ENCODE peak calls at places on chromosomes 3 and 15, in nine cellular contexts. V is IMR-90, F is HCT116, M is neuronal stem cell, B is Karpas-422, A is MM.1S, J is NT2/D1, C is H9, H is trophoblast cell. E is an unnamed sample.

GRCh38 chr3:170417090-170417489 is 1.6 kb upstream of the CLDN11 start:
- DNase-seq in V (no peak), F (no peak), M (no peak), B (no peak), A (no peak), J (no peak), C (no peak), H (no peak), E (no peak)

GRCh38 chr15:49135893-49136292 is 19.5 kb downstream of the COPS2 start:
- DNase-seq in V (peak), F (no peak), M (no peak), B (no peak), A (no peak), J (no peak), C (no peak), H (peak), E (no peak)

GRCh38 chr3:108486910-108487309 is 23.5 kb downstream of the MYH15 start:
- DNase-seq in V (peak), F (no peak), M (no peak), B (no peak), A (no peak), J (no peak), C (no peak), H (no peak), E (no peak)

GRCh38 chr3:185934726-185935464 is 2.9 kb downstream of the TRA2B start:
- DNase-seq in V (peak), F (no peak), M (no peak), B (peak), A (no peak), J (no peak), C (no peak), H (no peak), E (no peak)

GRCh38 chr15:82936966-82937647 is 15.4 kb downstream of the HOMER2 start:
- DNase-seq in V (peak), F (no peak), M (no peak), B (no peak), A (no peak), J (no peak), C (no peak), H (peak), E (no peak)

GRCh38 chr3:36380171-36381031 is at the start of gene STAC:
- DNase-seq in V (no peak), F (no peak), M (peak), B (no peak), A (peak), J (no peak), C (peak), H (no peak), E (peak)

GRCh38 chr3:177739461-177739860 is 542.2 kb upstream of the TBL1XR1 start:
- DNase-seq in V (no peak), F (no peak), M (no peak), B (no peak), A (no peak), J (no peak), C (no peak), H (no peak), E (no peak)

GRCh38 chr3:107272471-107272870 is 104.8 kb upstream of the CCDC54 start:
- DNase-seq in V (no peak), F (no peak), M (no peak), B (no peak), A (no peak), J (no peak), C (no peak), H (no peak), E (no peak)

GRCh38 chr3:45777111-45777752 is 19.1 kb downstream of the SLC6A20 start:
- DNase-seq in V (no peak), F (no peak), M (no peak), B (no peak), A (no peak), J (no peak), C (peak), H (no peak), E (no peak)

GRCh38 chr3:188154758-188155574 is 1.0 kb downstream of the LPP start:
- DNase-seq in V (peak), F (no peak), M (no peak), B (no peak), A (no peak), J (no peak), C (no peak), H (no peak), E (no peak)

GRCh38 chr3:176661432-176661964 is 535.8 kb downstream of the TBL1XR1 start:
- DNase-seq in V (no peak), F (no peak), M (no peak), B (no peak), A (no peak), J (no peak), C (no peak), H (no peak), E (no peak)

GRCh38 chr3:8305371-8305770 is 196.3 kb upstream of the LMCD1 start:
- DNase-seq in V (no peak), F (no peak), M (no peak), B (no peak), A (no peak), J (no peak), C (no peak), H (no peak), E (no peak)

GRCh38 chr3:81692766-81693165 is 68.7 kb downstream of the GBE1 start:
- DNase-seq in V (no peak), F (no peak), M (no peak), B (no peak), A (no peak), J (no peak), C (no peak), H (no peak), E (no peak)

GRCh38 chr15:63030101-63030528 is 12.4 kb upstream of the TPM1 start:
- DNase-seq in V (peak), F (no peak), M (no peak), B (no peak), A (no peak), J (no peak), C (no peak), H (no peak), E (no peak)
- H3K9ac ChIP-seq in V (no peak), F (no peak), M (no peak), B (no peak), A (no peak), J (no peak), C (no peak), H (no peak), E (no peak)

GRCh38 chr3:193552911-193553310 is 1.8 kb downstream of the ATP13A4 start:
- DNase-seq in V (no peak), F (no peak), M (no peak), B (no peak), A (no peak), J (no peak), C (no peak), H (no peak), E (no peak)
- H3K9ac ChIP-seq in V (no peak), F (no peak), M (no peak), B (no peak), A (no peak), J (no peak), C (no peak), H (no peak), E (no peak)

DNA sequence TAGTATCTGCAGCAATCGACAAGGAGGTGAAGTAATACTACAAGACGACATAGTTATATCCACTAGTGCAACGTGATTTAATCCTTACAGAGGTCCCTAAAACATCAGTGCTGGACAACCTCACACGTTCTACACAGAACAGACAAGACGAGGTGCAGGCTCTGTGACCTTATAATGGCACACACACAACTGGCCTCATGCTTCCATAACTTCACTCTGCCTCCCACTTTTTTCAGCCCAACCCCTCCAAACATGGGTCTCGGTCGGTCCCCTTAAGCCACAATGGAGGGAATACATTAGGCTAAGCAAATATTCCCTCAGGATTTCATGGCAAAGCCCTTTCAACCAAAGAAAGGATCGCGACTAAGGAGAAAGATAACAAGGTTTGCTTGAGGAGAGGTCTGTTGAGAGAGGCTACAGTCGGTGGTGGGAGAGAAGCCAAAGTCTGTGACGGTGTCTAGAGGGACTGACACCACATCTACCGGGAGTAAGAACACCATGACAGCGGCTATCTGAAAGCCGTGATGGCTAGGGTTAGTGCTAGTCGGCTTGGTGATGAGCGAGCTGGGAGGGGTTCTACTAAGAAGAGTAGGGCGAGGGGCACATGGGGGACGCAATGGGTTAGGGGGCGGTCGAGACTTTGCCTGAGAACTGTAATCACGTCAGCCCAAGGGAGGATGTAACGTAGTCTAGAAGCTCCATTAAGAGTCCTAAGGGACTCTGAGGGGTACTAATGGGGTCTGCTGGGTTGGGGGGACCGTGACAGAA is 1.1 kb downstream of the MYO9A start:
- DNase-seq in V (peak), F (no peak), M (no peak), B (peak), A (no peak), J (no peak), C (no peak), H (peak), E (peak)
- H3K9ac ChIP-seq in V (peak), F (peak), M (peak), B (peak), A (peak), J (peak), C (peak), H (peak), E (peak)

GRCh38 chr3:102530443-102531195 is 95.8 kb downstream of the ZPLD1 start:
- DNase-seq in V (peak), F (no peak), M (no peak), B (no peak), A (no peak), J (no peak), C (no peak), H (no peak), E (no peak)

GRCh38 chr3:102529452-102529851 is 94.6 kb downstream of the ZPLD1 start:
- DNase-seq in V (peak), F (peak), M (no peak), B (no peak), A (no peak), J (peak), C (peak), H (no peak), E (peak)

GRCh38 chr3:102533784-102534183 is 99.0 kb downstream of the ZPLD1 start:
- DNase-seq in V (no peak), F (no peak), M (no peak), B (peak), A (no peak), J (no peak), C (no peak), H (no peak), E (no peak)

GRCh38 chr3:102532901-102533300 is 98.1 kb downstream of the ZPLD1 start:
- DNase-seq in V (peak), F (no peak), M (no peak), B (peak), A (peak), J (no peak), C (no peak), H (no peak), E (no peak)

GRCh38 chr3:102531686-102532085 is 96.9 kb downstream of the ZPLD1 start:
- DNase-seq in V (no peak), F (no peak), M (no peak), B (no peak), A (no peak), J (no peak), C (no peak), H (no peak), E (no peak)
- H3K9ac ChIP-seq in V (no peak), F (no peak), M (no peak), B (no peak), A (no peak), J (no peak), C (no peak), H (no peak), E (no peak)

DNA sequence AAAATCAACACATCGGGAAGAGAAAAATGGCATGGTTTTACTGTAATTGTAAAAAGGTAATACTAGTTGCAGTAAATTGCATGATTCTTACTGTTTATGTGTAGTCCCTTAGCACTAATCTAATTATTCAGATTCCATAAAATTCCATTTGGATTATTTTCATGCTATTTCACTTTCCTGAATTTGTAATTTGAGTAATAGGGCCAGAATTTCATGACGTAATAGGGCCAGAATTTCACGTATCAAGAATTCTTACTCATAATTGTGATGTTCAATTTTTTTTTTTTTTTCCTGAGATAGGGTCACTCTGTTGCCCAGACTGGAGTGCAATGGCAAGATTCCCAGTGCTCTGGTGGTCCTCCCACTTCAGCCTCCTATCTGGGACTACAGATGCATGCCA is 2.9 kb upstream of the U2SURP start:
- DNase-seq in V (peak), F (no peak), M (no peak), B (no peak), A (no peak), J (no peak), C (no peak), H (no peak), E (no peak)
- H3K9ac ChIP-seq in V (no peak), F (no peak), M (no peak), B (no peak), A (no peak), J (no peak), C (no peak), H (no peak), E (no peak)

GRCh38 chr3:57594144-57594543 is 3.0 kb downstream of the ARF4 start:
- DNase-seq in V (no peak), F (no peak), M (no peak), B (no peak), A (no peak), J (no peak), C (no peak), H (no peak), E (no peak)
- H3K9ac ChIP-seq in V (no peak), F (no peak), M (no peak), B (no peak), A (peak), J (no peak), C (no peak), H (no peak), E (peak)

GRCh38 chr3:51385621-51386091 is 565 bp downstream of the MANF start:
- DNase-seq in V (no peak), F (no peak), M (no peak), B (peak), A (no peak), J (no peak), C (no peak), H (no peak), E (no peak)

GRCh38 chr3:51382076-51382745 is 2.9 kb upstream of the MANF start:
- DNase-seq in V (no peak), F (no peak), M (no peak), B (no peak), A (no peak), J (no peak), C (peak), H (no peak), E (no peak)

GRCh38 chr3:51382947-51383578 is 2.0 kb upstream of the MANF start:
- DNase-seq in V (no peak), F (no peak), M (no peak), B (no peak), A (no peak), J (no peak), C (no peak), H (no peak), E (no peak)

GRCh38 chr3:51384730-51385473 is at the start of gene MANF:
- DNase-seq in V (peak), F (peak), M (peak), B (peak), A (peak), J (peak), C (peak), H (peak), E (peak)

GRCh38 chr3:51384145-51384729 is 854 bp upstream of the MANF start:
- DNase-seq in V (no peak), F (no peak), M (no peak), B (peak), A (no peak), J (no peak), C (no peak), H (no peak), E (peak)
- H3K9ac ChIP-seq in V (peak), F (peak), M (peak), B (peak), A (peak), J (peak), C (peak), H (peak), E (peak)

E was measured in neural progenitor cell.